ENCODE peak calls at places on chromosomes 11 and 22, in eight cellular contexts. One of them, this sample, is unnamed. For H3K4me1, the result is how much of the 10 kb centered on the place peaks cover.

GRCh38 chr22:42608481-42609361 is 6.0 kb downstream of the POLDIP3 start:
- DNase-seq in PC-3: peak
- DNase-seq in mesenchymal stem cell: peak
- DNase-seq in ovary: no peak
- DNase-seq in mammary epithelial cell: peak
- DNase-seq in H9: no peak
- DNase-seq in fibroblast of lung: peak
- DNase-seq in effector memory CD4-positive, alpha-beta T cell: no peak
- DNase-seq in this sample: no peak

GRCh38 chr11:7604331-7604973 is 68.8 kb downstream of the CYB5R2 start:
- DNase-seq in PC-3: no peak
- DNase-seq in mesenchymal stem cell: no peak
- DNase-seq in ovary: no peak
- DNase-seq in mammary epithelial cell: no peak
- DNase-seq in H9: no peak
- DNase-seq in fibroblast of lung: no peak
- DNase-seq in effector memory CD4-positive, alpha-beta T cell: no peak
- DNase-seq in this sample: no peak

GRCh38 chr22:26786398-26786797 is 129.0 kb downstream of the MIAT start:
- DNase-seq in PC-3: no peak
- DNase-seq in mesenchymal stem cell: no peak
- DNase-seq in ovary: no peak
- DNase-seq in mammary epithelial cell: no peak
- DNase-seq in H9: no peak
- DNase-seq in fibroblast of lung: no peak
- DNase-seq in effector memory CD4-positive, alpha-beta T cell: no peak
- DNase-seq in this sample: no peak

GRCh38 chr22:25053153-25053805 is 100.8 kb downstream of the KIAA1671 start:
- DNase-seq in PC-3: peak
- DNase-seq in mesenchymal stem cell: peak
- DNase-seq in ovary: no peak
- DNase-seq in mammary epithelial cell: peak
- DNase-seq in H9: no peak
- DNase-seq in fibroblast of lung: no peak
- DNase-seq in effector memory CD4-positive, alpha-beta T cell: no peak
- DNase-seq in this sample: no peak

GRCh38 chr22:24420977-24421343 is 6.4 kb upstream of the ADORA2A start:
- DNase-seq in PC-3: no peak
- DNase-seq in mesenchymal stem cell: no peak
- DNase-seq in ovary: no peak
- DNase-seq in mammary epithelial cell: no peak
- DNase-seq in H9: no peak
- DNase-seq in fibroblast of lung: no peak
- DNase-seq in effector memory CD4-positive, alpha-beta T cell: no peak
- DNase-seq in this sample: no peak

GRCh38 chr11:121091492-121092179 is 9.4 kb upstream of the TECTA start:
- DNase-seq in PC-3: no peak
- DNase-seq in mesenchymal stem cell: no peak
- DNase-seq in ovary: no peak
- DNase-seq in mammary epithelial cell: peak
- DNase-seq in H9: no peak
- DNase-seq in fibroblast of lung: no peak
- DNase-seq in effector memory CD4-positive, alpha-beta T cell: no peak
- DNase-seq in this sample: no peak

GRCh38 chr11:14386895-14387480 is 28.0 kb upstream of the RRAS2 start:
- DNase-seq in PC-3: no peak
- DNase-seq in mesenchymal stem cell: peak
- DNase-seq in ovary: peak
- DNase-seq in mammary epithelial cell: no peak
- DNase-seq in H9: peak
- DNase-seq in fibroblast of lung: peak
- DNase-seq in effector memory CD4-positive, alpha-beta T cell: no peak
- DNase-seq in this sample: no peak

GRCh38 chr11:72821920-72822799 is 7.9 kb downstream of the ATG16L2 start:
- DNase-seq in PC-3: peak
- DNase-seq in mesenchymal stem cell: peak
- DNase-seq in ovary: peak
- DNase-seq in mammary epithelial cell: peak
- DNase-seq in H9: peak
- DNase-seq in fibroblast of lung: peak
- DNase-seq in effector memory CD4-positive, alpha-beta T cell: peak
- DNase-seq in this sample: peak

GRCh38 chr11:65047581-65048422 is 6.8 kb downstream of the SAC3D1 start:
- DNase-seq in PC-3: no peak
- DNase-seq in mesenchymal stem cell: no peak
- DNase-seq in ovary: peak
- DNase-seq in mammary epithelial cell: no peak
- DNase-seq in H9: peak
- DNase-seq in fibroblast of lung: no peak
- DNase-seq in effector memory CD4-positive, alpha-beta T cell: peak
- DNase-seq in this sample: peak

DNA sequence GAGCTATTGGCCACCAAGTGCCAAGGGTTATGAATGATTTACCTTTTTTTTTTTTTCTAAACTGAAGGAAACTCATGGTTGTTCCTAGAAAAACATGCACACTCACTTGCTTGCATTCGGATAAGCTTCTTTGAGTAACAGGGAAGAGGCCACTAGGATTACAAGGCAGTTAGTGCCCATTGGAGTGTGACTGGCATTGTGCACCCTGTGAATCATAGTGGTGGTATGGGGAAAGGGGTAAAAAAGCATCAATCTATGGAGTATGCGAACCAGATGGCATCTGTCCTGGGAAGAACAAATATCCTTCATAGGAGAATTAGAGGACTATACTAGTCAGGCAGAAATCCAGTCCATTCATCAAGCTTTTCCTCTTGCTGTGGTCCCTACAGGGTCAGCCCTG is 24.2 kb downstream of the CD44 start:
- DNase-seq in PC-3: peak
- DNase-seq in mesenchymal stem cell: peak
- DNase-seq in ovary: no peak
- DNase-seq in mammary epithelial cell: no peak
- DNase-seq in H9: no peak
- DNase-seq in fibroblast of lung: no peak
- DNase-seq in effector memory CD4-positive, alpha-beta T cell: no peak
- DNase-seq in this sample: no peak
- H3K4me1 ChIP-seq in PC-3: half or more
- H3K4me1 ChIP-seq in mesenchymal stem cell: under half
- H3K4me1 ChIP-seq in ovary: under half
- H3K4me1 ChIP-seq in mammary epithelial cell: half or more
- H3K4me1 ChIP-seq in H9: under half
- H3K4me1 ChIP-seq in fibroblast of lung: half or more
- H3K4me1 ChIP-seq in effector memory CD4-positive, alpha-beta T cell: half or more
- H3K4me1 ChIP-seq in this sample: under half

GRCh38 chr11:18332891-18333290 is 10.5 kb downstream of the GTF2H1 start:
- DNase-seq in PC-3: no peak
- DNase-seq in mesenchymal stem cell: no peak
- DNase-seq in ovary: no peak
- DNase-seq in mammary epithelial cell: no peak
- DNase-seq in H9: no peak
- DNase-seq in fibroblast of lung: no peak
- DNase-seq in effector memory CD4-positive, alpha-beta T cell: no peak
- DNase-seq in this sample: no peak
- H3K4me1 ChIP-seq in PC-3: under half
- H3K4me1 ChIP-seq in mesenchymal stem cell: under half
- H3K4me1 ChIP-seq in ovary: under half
- H3K4me1 ChIP-seq in mammary epithelial cell: under half
- H3K4me1 ChIP-seq in H9: under half
- H3K4me1 ChIP-seq in fibroblast of lung: under half
- H3K4me1 ChIP-seq in effector memory CD4-positive, alpha-beta T cell: under half
- H3K4me1 ChIP-seq in this sample: under half

GRCh38 chr11:45087761-45088160 is 58.7 kb upstream of the PRDM11 start:
- DNase-seq in PC-3: no peak
- DNase-seq in mesenchymal stem cell: no peak
- DNase-seq in ovary: no peak
- DNase-seq in mammary epithelial cell: no peak
- DNase-seq in H9: no peak
- DNase-seq in fibroblast of lung: no peak
- DNase-seq in effector memory CD4-positive, alpha-beta T cell: no peak
- DNase-seq in this sample: no peak

GRCh38 chr11:45089251-45089650 is 57.2 kb upstream of the PRDM11 start:
- DNase-seq in PC-3: peak
- DNase-seq in mesenchymal stem cell: peak
- DNase-seq in ovary: peak
- DNase-seq in mammary epithelial cell: peak
- DNase-seq in H9: no peak
- DNase-seq in fibroblast of lung: peak
- DNase-seq in effector memory CD4-positive, alpha-beta T cell: no peak
- DNase-seq in this sample: peak

GRCh38 chr11:45090607-45091006 is 55.8 kb upstream of the PRDM11 start:
- DNase-seq in PC-3: no peak
- DNase-seq in mesenchymal stem cell: no peak
- DNase-seq in ovary: no peak
- DNase-seq in mammary epithelial cell: no peak
- DNase-seq in H9: no peak
- DNase-seq in fibroblast of lung: no peak
- DNase-seq in effector memory CD4-positive, alpha-beta T cell: no peak
- DNase-seq in this sample: no peak

GRCh38 chr11:45091563-45092392 is 54.7 kb upstream of the PRDM11 start:
- DNase-seq in PC-3: no peak
- DNase-seq in mesenchymal stem cell: peak
- DNase-seq in ovary: no peak
- DNase-seq in mammary epithelial cell: no peak
- DNase-seq in H9: peak
- DNase-seq in fibroblast of lung: peak
- DNase-seq in effector memory CD4-positive, alpha-beta T cell: no peak
- DNase-seq in this sample: peak

DNA sequence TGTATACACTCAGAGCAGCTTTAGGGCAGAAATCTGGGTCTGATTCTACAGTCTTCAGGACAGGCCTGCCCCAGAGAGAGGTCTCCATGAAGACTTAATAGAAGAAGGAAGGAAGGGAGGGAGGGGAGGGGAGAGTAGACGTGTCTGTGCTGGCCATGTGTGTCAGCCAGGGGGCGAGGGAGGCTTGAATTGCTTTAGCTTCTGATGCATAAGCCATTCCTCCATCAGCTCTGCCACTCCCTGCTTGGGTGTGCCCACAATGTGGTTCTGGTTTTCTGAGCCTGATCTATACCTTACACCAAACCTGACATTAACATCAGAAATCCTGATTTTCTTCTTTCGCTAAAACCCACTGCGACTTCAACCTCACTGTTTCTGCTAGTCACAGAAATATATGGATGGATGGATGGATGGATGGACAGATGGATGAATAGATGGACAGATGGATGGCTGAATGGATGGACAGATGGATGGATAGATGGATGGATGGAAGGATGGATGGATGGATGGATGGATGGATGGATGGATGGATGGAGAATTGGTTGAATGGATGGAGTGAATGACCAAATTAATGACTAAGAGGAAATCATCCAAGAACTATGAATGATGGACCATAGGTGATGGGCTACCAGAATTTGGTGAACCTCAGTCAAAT is 56.5 kb upstream of the PRDM11 start:
- DNase-seq in PC-3: peak
- DNase-seq in mesenchymal stem cell: peak
- DNase-seq in ovary: no peak
- DNase-seq in mammary epithelial cell: peak
- DNase-seq in H9: peak
- DNase-seq in fibroblast of lung: peak
- DNase-seq in effector memory CD4-positive, alpha-beta T cell: no peak
- DNase-seq in this sample: no peak
- H3K4me1 ChIP-seq in PC-3: under half
- H3K4me1 ChIP-seq in mesenchymal stem cell: under half
- H3K4me1 ChIP-seq in ovary: under half
- H3K4me1 ChIP-seq in mammary epithelial cell: under half
- H3K4me1 ChIP-seq in H9: under half
- H3K4me1 ChIP-seq in fibroblast of lung: half or more
- H3K4me1 ChIP-seq in effector memory CD4-positive, alpha-beta T cell: under half
- H3K4me1 ChIP-seq in this sample: under half

GRCh38 chr22:50530857-50531545 is 1.2 kb upstream of the TYMP start:
- DNase-seq in PC-3: peak
- DNase-seq in mesenchymal stem cell: peak
- DNase-seq in ovary: no peak
- DNase-seq in mammary epithelial cell: peak
- DNase-seq in H9: peak
- DNase-seq in fibroblast of lung: peak
- DNase-seq in effector memory CD4-positive, alpha-beta T cell: peak
- DNase-seq in this sample: peak
- H3K4me1 ChIP-seq in PC-3: under half
- H3K4me1 ChIP-seq in mesenchymal stem cell: under half
- H3K4me1 ChIP-seq in ovary: under half
- H3K4me1 ChIP-seq in mammary epithelial cell: under half
- H3K4me1 ChIP-seq in H9: under half
- H3K4me1 ChIP-seq in fibroblast of lung: under half
- H3K4me1 ChIP-seq in effector memory CD4-positive, alpha-beta T cell: under half
- H3K4me1 ChIP-seq in this sample: under half

GRCh38 chr11:132715041-132715440 is 817.3 kb downstream of the OPCML start:
- DNase-seq in PC-3: no peak
- DNase-seq in mesenchymal stem cell: no peak
- DNase-seq in ovary: no peak
- DNase-seq in mammary epithelial cell: no peak
- DNase-seq in H9: no peak
- DNase-seq in fibroblast of lung: peak
- DNase-seq in effector memory CD4-positive, alpha-beta T cell: no peak
- DNase-seq in this sample: no peak

GRCh38 chr11:132718711-132719641 is 813.3 kb downstream of the OPCML start:
- DNase-seq in PC-3: no peak
- DNase-seq in mesenchymal stem cell: peak
- DNase-seq in ovary: no peak
- DNase-seq in mammary epithelial cell: no peak
- DNase-seq in H9: no peak
- DNase-seq in fibroblast of lung: no peak
- DNase-seq in effector memory CD4-positive, alpha-beta T cell: peak
- DNase-seq in this sample: no peak

GRCh38 chr11:132719684-132720083 is 812.6 kb downstream of the OPCML start:
- DNase-seq in PC-3: no peak
- DNase-seq in mesenchymal stem cell: no peak
- DNase-seq in ovary: no peak
- DNase-seq in mammary epithelial cell: no peak
- DNase-seq in H9: no peak
- DNase-seq in fibroblast of lung: no peak
- DNase-seq in effector memory CD4-positive, alpha-beta T cell: no peak
- DNase-seq in this sample: no peak

GRCh38 chr11:132716037-132716436 is 816.3 kb downstream of the OPCML start:
- DNase-seq in PC-3: no peak
- DNase-seq in mesenchymal stem cell: no peak
- DNase-seq in ovary: no peak
- DNase-seq in mammary epithelial cell: no peak
- DNase-seq in H9: no peak
- DNase-seq in fibroblast of lung: no peak
- DNase-seq in effector memory CD4-positive, alpha-beta T cell: no peak
- DNase-seq in this sample: no peak

DNA sequence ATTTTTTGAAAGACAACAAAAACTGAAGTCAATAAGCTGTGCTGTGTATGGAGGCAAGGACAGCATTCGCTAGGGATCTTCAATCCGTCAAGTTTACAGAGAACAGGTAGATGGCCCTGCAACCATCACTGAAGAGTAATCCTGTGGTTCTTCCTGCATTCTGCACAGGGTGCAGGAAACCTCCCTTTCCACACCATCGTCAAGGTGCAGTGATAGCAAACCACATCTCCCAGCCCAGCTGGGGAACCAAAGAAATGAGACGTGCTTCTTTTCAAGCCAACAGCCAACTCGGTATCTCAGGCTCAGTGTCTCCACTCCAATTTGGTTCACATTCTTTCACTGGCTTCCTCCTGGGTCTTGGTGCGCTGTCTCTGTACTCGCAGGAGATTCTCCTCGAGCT is 814.5 kb downstream of the OPCML start:
- DNase-seq in PC-3: no peak
- DNase-seq in mesenchymal stem cell: no peak
- DNase-seq in ovary: no peak
- DNase-seq in mammary epithelial cell: no peak
- DNase-seq in H9: no peak
- DNase-seq in fibroblast of lung: no peak
- DNase-seq in effector memory CD4-positive, alpha-beta T cell: no peak
- DNase-seq in this sample: no peak
- H3K4me1 ChIP-seq in PC-3: under half
- H3K4me1 ChIP-seq in mesenchymal stem cell: under half
- H3K4me1 ChIP-seq in ovary: under half
- H3K4me1 ChIP-seq in mammary epithelial cell: under half
- H3K4me1 ChIP-seq in H9: under half
- H3K4me1 ChIP-seq in fibroblast of lung: under half
- H3K4me1 ChIP-seq in effector memory CD4-positive, alpha-beta T cell: under half
- H3K4me1 ChIP-seq in this sample: under half

This sample was measured in aorta.